ENCODE peak calls at places on chromosomes 1 and 21, in seven cellular contexts. R is naive thymus-derived CD4-positive, alpha-beta T cell; C is retina; F is fibroblast of mammary gland; V is NCI-H2107; Z is left colon; H is putamen. O is an unnamed sample.

GRCh38 chr21:42617476-42617875 is 35.9 kb upstream of the PDE9A start:
- DNase-seq in Z (no peak), R (no peak), F (no peak), V (no peak), C (no peak), H (no peak), O (no peak)

GRCh38 chr1:30749691-30750583 is 7.6 kb downstream of the LAPTM5 start:
- DNase-seq in C (no peak), R (peak), Z (peak), F (no peak), V (no peak), H (no peak), O (peak)

GRCh38 chr21:45725844-45726200 is 82.3 kb downstream of the PCBP3 start:
- DNase-seq in C (no peak), H (no peak), V (no peak), F (no peak), Z (no peak), R (no peak), O (no peak)

GRCh38 chr1:229227298-229227919 is 43.5 kb upstream of the RAB4A start:
- DNase-seq in C (peak), H (peak), R (peak), F (peak), V (peak), Z (peak), O (peak)

GRCh38 chr21:35547946-35548774 is 499.1 kb upstream of the RUNX1 start:
- DNase-seq in F (no peak), C (no peak), Z (no peak), H (no peak), R (no peak), V (no peak), O (no peak)

GRCh38 chr21:34962586-34963222 is 86.4 kb downstream of the RUNX1 start:
- DNase-seq in R (no peak), Z (no peak), F (no peak), V (no peak), C (no peak), H (no peak), O (no peak)

GRCh38 chr1:67376381-67376780 is 53.8 kb downstream of the SERBP1 start:
- DNase-seq in R (no peak), V (no peak), H (no peak), Z (no peak), F (no peak), C (no peak), O (no peak)

GRCh38 chr1:202297291-202297690 is 44.4 kb downstream of the UBE2T start:
- DNase-seq in H (no peak), Z (no peak), R (no peak), C (no peak), V (no peak), F (no peak), O (no peak)

GRCh38 chr1:100328133-100328532 is 24.2 kb upstream of the CDC14A start:
- DNase-seq in R (no peak), C (no peak), F (no peak), V (no peak), Z (no peak), H (peak), O (no peak)

GRCh38 chr1:202397256-202397655 is 48.8 kb downstream of the PPP1R12B start:
- DNase-seq in C (no peak), Z (no peak), F (no peak), H (no peak), V (no peak), R (no peak), O (no peak)

GRCh38 chr1:17423781-17424245 is 15.7 kb downstream of the RCC2 start:
- DNase-seq in V (no peak), F (peak), C (no peak), R (no peak), H (no peak), Z (no peak), O (no peak)

GRCh38 chr1:119327436-119328155 is 41.0 kb upstream of the HAO2 start:
- DNase-seq in C (peak), H (peak), F (peak), Z (peak), R (peak), V (peak), O (no peak)

GRCh38 chr1:53905509-53905908 is 11.5 kb downstream of the DIO1 start:
- DNase-seq in R (no peak), F (no peak), C (no peak), V (no peak), Z (no peak), H (no peak), O (no peak)

GRCh38 chr1:112544011-112544688 is 35.4 kb downstream of the WNT2B start:
- DNase-seq in F (peak), H (no peak), R (no peak), C (no peak), V (no peak), Z (no peak), O (no peak)

GRCh38 chr1:163161841-163162240 is 40.9 kb downstream of the RGS5 start:
- DNase-seq in V (no peak), F (no peak), Z (no peak), H (no peak), R (no peak), C (no peak), O (no peak)

GRCh38 chr1:155261401-155261887 is 716 bp downstream of the SCAMP3 start:
- DNase-seq in F (no peak), R (no peak), Z (no peak), C (no peak), V (no peak), H (no peak), O (no peak)

GRCh38 chr1:206112600-206113301 is 4.4 kb downstream of the AVPR1B start:
- DNase-seq in H (no peak), R (no peak), C (no peak), F (no peak), Z (peak), V (no peak), O (no peak)

GRCh38 chr1:74412244-74412643 is 100.2 kb downstream of the LRRC53 start:
- DNase-seq in R (no peak), Z (no peak), C (no peak), F (no peak), H (no peak), V (no peak), O (no peak)

GRCh38 chr1:79845951-79846350 is 839.4 kb upstream of the ADGRL4 start:
- DNase-seq in V (no peak), Z (no peak), C (no peak), H (no peak), R (no peak), F (peak), O (no peak)

GRCh38 chr1:37817481-37817880 is 9.5 kb upstream of the YRDC start:
- DNase-seq in R (no peak), Z (peak), V (no peak), C (no peak), F (peak), H (peak), O (no peak)

GRCh38 chr1:150171801-150172200 is 22.1 kb downstream of the PLEKHO1 start:
- DNase-seq in H (no peak), Z (no peak), R (no peak), C (no peak), F (no peak), V (no peak), O (no peak)

GRCh38 chr1:24005163-24005562 is 25.0 kb upstream of the SRSF10 start:
- DNase-seq in R (no peak), H (no peak), F (no peak), C (no peak), Z (no peak), V (no peak), O (no peak)

GRCh38 chr1:33329600-33330305 is 8.9 kb upstream of the A3GALT2 start:
- DNase-seq in V (no peak), R (no peak), F (no peak), C (no peak), H (no peak), Z (no peak), O (no peak)

O was measured in central memory CD4-positive, alpha-beta T cell.